ENCODE peak calls at places on chromosome 7, in eight cellular contexts. U is kidney epithelial cell; J is brain microvascular endothelial cell; G is CD8-positive, alpha-beta T cell; E is A549; M is mammary epithelial cell; T is heart left ventricle; Z is gastrocnemius medialis. V is an unnamed sample.
A peak's percentile ranks its signal among the peaks of the same experiment; 100 is the strongest.

GRCh38 chr7:29194594-29195417 is at the start of gene CHN2:
- DNase-seq in Z (no peak), E (peak; percentile 19), J (peak; percentile 5), U (no peak), M (peak; percentile 37), T (peak; percentile 82), G (peak; percentile 66), V (no peak)

GRCh38 chr7:41170466-41170865 is 532.4 kb downstream of the INHBA start:
- DNase-seq in U (no peak), Z (no peak), M (no peak), G (no peak), J (no peak), E (no peak), T (no peak), V (no peak)

GRCh38 chr7:35754741-35755140 is 46.1 kb upstream of the SEPTIN7 start:
- DNase-seq in J (no peak), U (no peak), E (no peak), G (no peak), T (no peak), M (no peak), Z (no peak), V (no peak)

GRCh38 chr7:196283-196682 is 3.9 kb downstream of the FAM20C start:
- DNase-seq in E (no peak), J (no peak), Z (no peak), G (no peak), U (no peak), T (no peak), M (no peak), V (no peak)

GRCh38 chr7:22317632-22318031 is 39.3 kb downstream of the RAPGEF5 start:
- DNase-seq in U (no peak), M (no peak), T (no peak), E (no peak), Z (no peak), J (no peak), G (no peak), V (no peak)

GRCh38 chr7:38630720-38631673 is at the start of gene AMPH:
- DNase-seq in T (peak; percentile 87), U (no peak), G (no peak), E (no peak), J (peak; percentile 9), Z (peak; percentile 18), M (peak; percentile 17), V (no peak)

GRCh38 chr7:28296571-28297483 is 115.5 kb upstream of the CREB5 start:
- DNase-seq in G (peak; percentile 42), U (no peak), Z (no peak), E (peak; percentile 18), T (no peak), J (no peak), M (peak; percentile 18), V (no peak)

GRCh38 chr7:68875857-68876256 is 722.4 kb upstream of the AUTS2 start:
- DNase-seq in G (no peak), Z (no peak), T (no peak), U (no peak), M (no peak), E (no peak), J (no peak), V (no peak)

GRCh38 chr7:134908289-134908688 is 78.0 kb upstream of the AGBL3 start:
- DNase-seq in E (no peak), J (no peak), T (no peak), G (no peak), Z (no peak), U (no peak), M (peak; percentile 55), V (no peak)

GRCh38 chr7:130361681-130362080 is 17.1 kb downstream of the CPA5 start:
- DNase-seq in J (no peak), U (no peak), E (no peak), T (no peak), G (no peak), M (no peak), Z (no peak), V (no peak)

GRCh38 chr7:137771273-137771672 is 75.5 kb downstream of the DGKI start:
- DNase-seq in J (no peak), G (no peak), T (no peak), U (no peak), E (no peak), Z (no peak), M (no peak), V (peak; percentile 43)

GRCh38 chr7:94973844-94974243 is 66.5 kb downstream of the PPP1R9A start:
- DNase-seq in E (no peak), G (no peak), J (no peak), U (no peak), T (no peak), Z (no peak), M (no peak), V (no peak)

GRCh38 chr7:105638942-105639495 is 57.7 kb upstream of the EFCAB10 start:
- DNase-seq in U (no peak), G (no peak), J (no peak), T (no peak), M (no peak), E (no peak), Z (no peak), V (no peak)

GRCh38 chr7:157792954-157793353 is 456.1 kb downstream of the DNAJB6 start:
- DNase-seq in Z (no peak), M (no peak), G (no peak), T (no peak), J (no peak), E (no peak), U (no peak), V (no peak)

GRCh38 chr7:117083648-117084047 is 130.3 kb downstream of the ST7 start:
- DNase-seq in G (no peak), T (no peak), U (no peak), M (no peak), E (no peak), Z (no peak), J (no peak), V (no peak)

GRCh38 chr7:94423865-94424264 is 29.2 kb downstream of the COL1A2 start:
- DNase-seq in Z (no peak), J (no peak), E (no peak), T (no peak), U (no peak), M (peak; percentile 43), G (no peak), V (peak; percentile 80)

GRCh38 chr7:26149391-26149977 is 2.5 kb upstream of the NFE2L3 start:
- DNase-seq in E (no peak), J (no peak), Z (no peak), G (no peak), T (no peak), M (no peak), U (no peak), V (no peak)

GRCh38 chr7:40682696-40683095 is 547.9 kb downstream of the SUGCT start:
- DNase-seq in M (no peak), Z (no peak), G (no peak), T (no peak), J (no peak), U (no peak), E (no peak), V (no peak)

GRCh38 chr7:6121141-6121540 is 90.0 kb downstream of the ANKRD61 start:
- DNase-seq in J (peak; percentile 13), G (no peak), U (no peak), E (no peak), M (peak; percentile 35), Z (no peak), T (no peak), V (no peak)

DNA sequence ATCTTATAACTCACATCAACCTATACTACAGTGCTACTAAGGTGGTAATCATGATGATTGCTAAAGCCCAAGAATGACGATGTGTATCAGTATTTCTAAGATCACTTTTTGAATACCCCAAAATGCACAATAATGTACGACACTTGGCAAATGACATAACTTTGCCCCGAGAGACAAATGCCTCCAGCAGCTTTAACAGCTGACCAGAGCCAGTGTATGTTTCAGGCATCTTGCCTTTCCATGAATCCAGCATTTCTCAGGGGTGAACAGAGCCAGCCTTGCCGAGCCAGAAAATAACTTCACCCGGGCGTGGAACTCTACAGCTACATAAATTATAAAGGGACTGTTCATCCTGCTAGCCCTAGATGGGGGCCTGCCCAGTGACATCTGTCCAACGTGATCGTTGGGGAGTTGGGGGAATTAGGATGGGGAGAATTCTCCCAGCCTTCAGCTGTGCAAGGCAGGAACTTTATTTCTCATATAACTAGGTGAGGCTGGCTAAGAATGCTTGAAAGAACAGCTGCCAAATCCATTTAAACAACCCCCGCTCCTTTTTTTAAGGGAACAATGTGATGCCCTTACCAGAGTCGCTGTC is 1.7 kb downstream of the IGFBP3 start:
- DNase-seq in G (no peak), U (no peak), M (no peak), Z (no peak), J (no peak), T (no peak), E (no peak), V (no peak)
- H3K4me3 ChIP-seq in G (peak overlapping the region; percentile 13), U (peak overlapping the region; percentile 46), M (no peak overlapping the region), Z (peak overlapping the region; percentile 47), J (no peak overlapping the region), T (peak overlapping the region; percentile 59), E (peak overlapping the region; percentile 66), V (peak overlapping the region; percentile 64)

GRCh38 chr7:114939484-114940097 is 17.7 kb downstream of the MDFIC start:
- DNase-seq in G (peak; percentile 19), J (no peak), U (no peak), T (no peak), M (no peak), Z (no peak), E (no peak), V (no peak)
- TF ChIP-seq CTCF in G (no peak), J (peak; percentile 22), U (no peak), T (no peak), M (no peak), Z (peak; percentile 4), E (no peak), V (no peak)

DNA sequence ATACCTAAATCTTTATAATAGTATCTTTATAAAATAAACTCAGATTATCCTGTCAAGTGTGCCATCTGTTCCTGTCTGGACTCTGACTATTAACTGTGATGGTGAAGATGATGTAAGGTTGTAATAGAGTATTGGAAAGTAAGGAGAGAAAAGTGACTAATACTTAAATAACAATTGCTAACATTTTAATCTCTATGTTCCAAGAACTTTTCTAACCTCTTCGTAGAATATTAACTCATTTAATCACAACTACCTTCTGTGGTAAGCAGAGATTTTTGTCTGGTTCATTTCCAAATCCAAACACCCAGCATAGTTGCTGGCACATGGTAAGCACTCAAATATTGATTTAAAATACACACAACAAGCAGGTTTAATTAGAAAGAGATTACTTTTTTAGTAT is 2.5 kb downstream of the TNPO3 start:
- DNase-seq in T (no peak), G (no peak), U (no peak), E (no peak), J (no peak), Z (no peak), M (no peak), V (no peak)
- H3K4me3 ChIP-seq in T (no peak overlapping the region), G (no peak overlapping the region), U (no peak overlapping the region), E (no peak overlapping the region), J (no peak overlapping the region), Z (no peak overlapping the region), M (no peak overlapping the region), V (no peak overlapping the region)

DNA sequence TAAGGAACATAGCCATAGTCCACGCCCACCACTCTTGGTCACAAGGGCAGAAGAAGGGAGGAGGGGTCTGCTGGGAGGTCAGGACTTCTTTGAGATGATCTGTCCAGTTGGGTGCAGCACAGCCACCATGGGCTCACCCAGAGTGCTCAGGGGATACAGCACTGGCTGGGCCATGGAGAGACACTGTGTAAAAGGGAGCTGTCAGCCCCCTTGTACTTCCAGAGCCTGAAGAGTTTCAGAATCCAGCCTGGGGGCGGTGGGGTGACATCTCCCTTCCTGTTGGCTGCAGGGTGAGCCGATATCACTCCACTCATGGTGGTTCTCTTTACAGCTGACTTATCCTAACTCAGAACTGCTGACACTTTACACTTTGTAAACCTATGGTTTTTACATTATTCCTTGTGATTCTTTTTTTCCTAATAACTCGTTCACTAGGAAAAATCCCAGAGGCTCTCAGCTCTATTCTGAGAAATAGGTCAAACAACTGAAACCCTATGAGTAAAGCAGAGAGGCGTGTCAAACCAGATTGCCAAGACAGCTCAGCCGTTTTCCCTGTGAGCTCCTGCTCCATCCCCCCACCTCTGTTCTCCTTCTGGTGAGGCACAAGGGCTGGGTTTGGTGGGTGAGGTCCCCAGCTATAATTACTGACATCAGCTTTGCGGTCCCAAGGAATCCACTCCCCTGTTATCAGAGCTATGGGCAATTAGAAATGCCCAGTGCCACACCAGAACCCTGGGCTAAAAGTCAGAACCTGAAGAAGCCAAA is 3.3 kb upstream of the MRPS24 start:
- DNase-seq in E (no peak), Z (peak; percentile 70), U (peak; percentile 23), M (peak; percentile 81), J (peak; percentile 76), T (no peak), G (no peak), V (peak; percentile 77)
- TF ChIP-seq CTCF in E (no peak), Z (no peak), U (no peak), M (no peak), J (no peak), T (no peak), G (no peak), V (no peak)

V was measured in AG09309.